ENCODE peak calls at places on chromosomes 16 and 17, in four cellular contexts. R is lower lobe of right lung, V is tibial artery, G is T-helper 9 cell. W is an unnamed sample.

GRCh38 chr17:9115446-9116265 is 94.3 kb downstream of the NTN1 start:
- DNase-seq in R (no peak), V (peak; percentile 92), G (no peak), W (peak; percentile 92)

GRCh38 chr16:58970775-58971174 is 236.7 kb upstream of the GOT2 start:
- DNase-seq in R (no peak), V (no peak), G (no peak), W (no peak)

GRCh38 chr16:70556063-70556462 is 32.4 kb downstream of the SF3B3 start:
- DNase-seq in R (no peak), V (no peak), G (no peak), W (no peak)

GRCh38 chr16:64138621-64139020 is 983.2 kb downstream of the CDH11 start:
- DNase-seq in R (no peak), V (no peak), G (no peak), W (no peak)

GRCh38 chr16:7137560-7138330 is 194.9 kb upstream of the RBFOX1 start:
- DNase-seq in R (no peak), V (no peak), G (no peak), W (no peak)

GRCh38 chr17:5133311-5133710 is 17.5 kb downstream of the USP6 start:
- DNase-seq in R (no peak), V (peak; percentile 48), G (no peak), W (peak; percentile 72)

GRCh38 chr17:81510798-81511549 is 1.6 kb downstream of the ACTG1 start:
- DNase-seq in R (peak; percentile 59), V (peak; percentile 70), G (peak; percentile 33), W (no peak)

GRCh38 chr17:22221344-22221743 is 529.0 kb downstream of the KCNJ18 start:
- DNase-seq in R (no peak), V (no peak), G (no peak), W (no peak)

GRCh38 chr17:32742686-32743538 is 134.0 kb downstream of the MYO1D start:
- DNase-seq in R (no peak), V (no peak), G (no peak), W (no peak)

GRCh38 chr17:6421700-6422604 is 13.0 kb downstream of the AIPL1 start:
- DNase-seq in R (peak; percentile 81), V (peak; percentile 84), G (peak; percentile 66), W (peak; percentile 66)

GRCh38 chr17:79752175-79752574 is 21.4 kb downstream of the ENPP7 start:
- DNase-seq in R (peak; percentile 22), V (no peak), G (no peak), W (no peak)